ENCODE peak calls at places on chromosomes 1 and 21, in seven cellular contexts. I, B, Y, F, H, G and S are unnamed samples.
A peak's percentile ranks its signal among the peaks of the same experiment; 100 is the strongest.

GRCh38 chr1:115133440-115133839 is 44.1 kb upstream of the TSPAN2 start:
- DNase-seq in B (no peak), G (no peak), F (peak; percentile 81), Y (no peak), H (peak; percentile 24), I (no peak), S (peak; percentile 68)

GRCh38 chr1:155420788-155421187 is 100.1 kb downstream of the RUSC1 start:
- DNase-seq in B (no peak), G (no peak), I (no peak), F (no peak), H (no peak), Y (no peak), S (no peak)

GRCh38 chr1:174789399-174789798 is 210.3 kb upstream of the CACYBP start:
- DNase-seq in F (peak; percentile 64), I (no peak), G (peak; percentile 39), B (no peak), Y (no peak), H (no peak), S (peak; percentile 86)

GRCh38 chr1:227317541-227318002 is 720 bp downstream of the CDC42BPA start:
- DNase-seq in F (peak; percentile 62), H (peak; percentile 77), I (peak; percentile 11), Y (no peak), G (peak; percentile 73), B (no peak), S (peak; percentile 52)

GRCh38 chr1:37150986-37151385 is 116.7 kb upstream of the GRIK3 start:
- DNase-seq in H (no peak), F (no peak), I (no peak), G (no peak), Y (no peak), B (no peak), S (no peak)

GRCh38 chr1:56240400-56240799 is 339.0 kb downstream of the PLPP3 start:
- DNase-seq in G (no peak), B (no peak), I (no peak), F (no peak), Y (no peak), H (no peak), S (no peak)

GRCh38 chr1:151062738-151063371 is 2.7 kb downstream of the MLLT11 start:
- DNase-seq in Y (no peak), I (no peak), B (no peak), F (peak; percentile 84), H (peak; percentile 75), G (peak; percentile 74), S (peak; percentile 85)

GRCh38 chr21:34693192-34693810 is 24.5 kb downstream of the CLIC6 start:
- DNase-seq in Y (no peak), G (peak; percentile 83), I (no peak), F (peak; percentile 62), B (no peak), H (peak; percentile 74), S (peak; percentile 50)

GRCh38 chr1:91502138-91502881 is 1.7 kb downstream of the CDC7 start:
- DNase-seq in B (no peak), Y (no peak), H (no peak), F (no peak), G (no peak), I (no peak), S (no peak)

GRCh38 chr1:223230161-223230881 is 87.3 kb upstream of the TLR5 start:
- DNase-seq in F (peak; percentile 94), B (no peak), G (peak; percentile 75), Y (no peak), H (no peak), I (no peak), S (peak; percentile 67)

GRCh38 chr1:203074610-203075009 is 11.2 kb downstream of the MYOG start:
- DNase-seq in Y (no peak), B (no peak), H (no peak), G (no peak), F (no peak), I (no peak), S (no peak)

GRCh38 chr1:171212607-171213347 is 27.7 kb downstream of the FMO2 start:
- DNase-seq in F (no peak), B (no peak), G (no peak), Y (no peak), I (no peak), H (no peak), S (no peak)

GRCh38 chr1:24507423-24507804 is 4.8 kb downstream of the RCAN3 start:
- DNase-seq in I (no peak), G (no peak), Y (no peak), H (no peak), B (no peak), F (no peak), S (no peak)

GRCh38 chr1:58882322-58882951 is 98.6 kb upstream of the JUN start:
- DNase-seq in Y (no peak), G (no peak), B (no peak), F (no peak), I (no peak), H (no peak), S (no peak)
- H3K4me3 ChIP-seq in Y (no peak overlapping the region), G (no peak overlapping the region), B (no peak overlapping the region), F (no peak overlapping the region), I (no peak overlapping the region), H (no peak overlapping the region), S (no peak overlapping the region)

DNA sequence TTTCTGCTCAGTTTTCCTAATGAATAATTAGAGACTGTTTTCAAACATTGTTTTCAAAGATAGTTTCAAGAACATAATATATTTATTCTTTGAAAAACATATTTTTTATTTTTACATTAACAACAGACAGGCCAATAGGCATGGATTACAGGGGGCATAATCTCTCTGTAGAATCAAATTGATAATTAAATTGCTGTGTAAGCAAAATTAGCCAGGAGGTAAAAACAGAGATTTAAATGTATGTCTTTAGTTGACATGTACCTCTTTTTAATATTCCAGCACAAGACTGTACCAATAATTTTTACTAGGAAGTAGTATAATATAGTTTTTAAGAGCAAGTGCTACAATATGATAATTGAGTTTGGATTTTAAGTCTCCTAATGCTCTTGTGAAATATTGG is 1444.5 kb downstream of the BRINP3 start:
- DNase-seq in G (no peak), F (no peak), B (no peak), I (no peak), H (no peak), Y (no peak), S (no peak)
- TF ChIP-seq CTCF in G (no peak), F (no peak), B (no peak), I (no peak), H (no peak), Y (no peak), S (no peak)

DNA sequence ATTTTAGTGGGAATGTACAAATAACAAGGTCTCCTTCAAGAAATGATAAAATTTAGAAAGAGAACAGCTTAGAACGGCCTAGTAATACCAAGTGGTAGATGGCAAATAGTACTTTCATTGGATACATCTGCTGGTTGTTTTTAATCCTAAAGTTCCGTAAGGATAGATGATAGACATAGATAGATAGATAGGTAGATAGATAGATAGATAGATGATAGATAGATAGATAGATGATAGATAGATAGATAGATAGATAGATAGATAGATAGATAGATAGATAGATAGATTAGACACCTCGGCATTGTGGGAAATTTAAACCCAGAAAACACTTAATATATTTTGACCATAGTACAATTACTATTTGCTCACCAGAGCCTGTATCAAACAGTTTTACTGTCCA is 288.5 kb downstream of the TPR start:
- DNase-seq in H (no peak), B (no peak), G (no peak), Y (no peak), F (no peak), I (no peak), S (no peak)
- H3K36me3 ChIP-seq in H (no peaks in the 10 kb centered on the region), B (no peaks in the 10 kb centered on the region), G (no peaks in the 10 kb centered on the region), Y (no peaks in the 10 kb centered on the region), F (no peaks in the 10 kb centered on the region), I (no peaks in the 10 kb centered on the region), S (no peaks in the 10 kb centered on the region)

DNA sequence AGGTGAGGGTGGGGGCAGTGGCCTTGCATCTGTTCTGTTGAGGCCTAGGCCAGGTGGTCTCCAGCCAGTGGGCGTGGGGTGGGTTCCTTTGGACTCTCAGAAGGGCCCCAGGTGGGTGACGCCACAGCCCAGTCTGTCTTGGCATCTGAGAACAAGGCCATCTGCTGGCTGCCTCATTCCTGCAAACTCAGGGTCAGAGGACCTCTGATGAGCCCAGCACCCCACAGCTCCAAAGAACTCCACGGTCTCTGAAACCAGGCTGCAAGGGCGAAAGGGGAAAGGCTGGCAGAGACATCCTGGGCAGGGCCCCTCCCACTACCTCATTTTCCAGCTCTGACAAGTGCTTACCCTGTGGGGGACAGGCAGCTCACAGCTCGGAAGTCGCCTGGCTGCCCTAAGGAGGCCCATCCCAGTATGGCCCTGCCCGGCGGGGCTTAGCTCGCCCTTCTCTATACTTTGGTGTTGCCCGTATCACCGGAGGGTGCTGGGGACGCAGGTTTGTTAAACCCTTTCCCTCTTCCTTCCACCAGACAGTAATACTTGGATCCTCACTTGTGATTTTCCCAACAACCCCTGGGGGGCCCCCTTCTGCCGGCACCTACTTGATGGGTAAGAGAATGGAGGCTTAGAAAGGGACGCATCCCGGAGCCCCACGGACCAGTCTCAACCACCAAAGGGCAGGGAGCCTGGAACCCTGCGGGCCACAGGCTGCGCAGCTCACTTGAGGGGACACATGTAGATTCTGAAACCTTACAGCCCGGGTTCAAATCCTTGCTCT is 10.9 kb upstream of the EDN2 start:
- DNase-seq in F (no peak), Y (no peak), I (no peak), G (peak; percentile 56), B (no peak), H (peak; percentile 51), S (no peak)
- H3K4me3 ChIP-seq in F (no peak overlapping the region), Y (no peak overlapping the region), I (peak overlapping the region; percentile 21), G (no peak overlapping the region), B (peak overlapping the region; percentile 42), H (no peak overlapping the region), S (no peak overlapping the region)

GRCh38 chr1:160606611-160607010 is 27.3 kb upstream of the CD84 start:
- DNase-seq in F (no peak), H (no peak), B (no peak), I (no peak), Y (no peak), G (no peak), S (no peak)

GRCh38 chr1:160605792-160606520 is 26.7 kb upstream of the CD84 start:
- DNase-seq in Y (no peak), H (no peak), B (no peak), G (no peak), I (no peak), F (no peak), S (no peak)

GRCh38 chr1:160607051-160608032 is 28.0 kb upstream of the CD84 start:
- DNase-seq in H (peak; percentile 87), F (peak; percentile 83), I (no peak), Y (no peak), B (no peak), G (peak; percentile 67), S (peak; percentile 78)

GRCh38 chr1:160608057-160608456 is 28.8 kb upstream of the CD84 start:
- DNase-seq in F (no peak), I (no peak), Y (no peak), G (no peak), B (no peak), H (no peak), S (no peak)

DNA sequence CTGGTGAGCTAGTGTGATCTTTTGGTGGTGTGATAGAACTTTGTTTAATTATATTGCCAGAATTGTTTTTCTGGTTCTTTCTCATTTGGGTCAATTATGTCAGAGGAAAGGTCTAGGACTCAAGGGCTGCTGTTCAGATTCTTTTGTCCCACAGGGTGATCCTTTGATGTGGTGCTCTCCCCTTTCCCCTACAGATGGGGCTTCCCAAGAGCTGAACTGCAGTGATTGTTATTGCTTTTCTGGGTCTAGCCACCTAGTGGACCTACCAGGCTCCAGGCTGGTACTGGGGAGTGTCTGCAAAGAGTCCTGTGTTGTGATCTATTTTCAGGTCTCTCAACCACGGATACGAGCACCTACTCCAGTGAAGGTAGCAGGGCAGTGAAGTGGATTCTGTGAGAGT is 25.9 kb upstream of the CD84 start:
- DNase-seq in F (no peak), H (no peak), B (no peak), Y (no peak), G (no peak), I (no peak), S (no peak)
- TF ChIP-seq CTCF in F (no peak), H (no peak), B (no peak), Y (no peak), G (no peak), I (no peak), S (no peak)